ENCODE peak calls at places on chromosomes 12 and 14, in six cellular contexts. A is astrocyte of the cerebellum, B is NCI-H2081, Q is AG08395, M is MM.1S, Y is fibroblast of mammary gland. R is an unnamed sample.

GRCh38 chr14:73634333-73634833 is 10.4 kb upstream of the DNAL1 start:
- DNase-seq in A (no peak), B (peak), Q (no peak), M (no peak), Y (peak), R (peak)

GRCh38 chr12:75917083-75917482 is 114.5 kb downstream of the PHLDA1 start:
- DNase-seq in A (no peak), B (no peak), Q (no peak), M (no peak), Y (no peak), R (no peak)

GRCh38 chr12:4653257-4653656 is 4.3 kb downstream of the NDUFA9 start:
- DNase-seq in A (no peak), B (no peak), Q (no peak), M (no peak), Y (no peak), R (no peak)

GRCh38 chr14:65840786-65841185 is 428.3 kb downstream of the FUT8 start:
- DNase-seq in A (peak), B (no peak), Q (peak), M (no peak), Y (peak), R (no peak)

GRCh38 chr12:52351196-52352059 is 15.9 kb downstream of the KRT85 start:
- DNase-seq in A (no peak), B (no peak), Q (no peak), M (peak), Y (no peak), R (no peak)

GRCh38 chr12:66065623-66066022 is 64.9 kb downstream of the LLPH start:
- DNase-seq in A (peak), B (no peak), Q (no peak), M (no peak), Y (peak), R (no peak)

GRCh38 chr12:130070017-130070653 is 92.1 kb upstream of the FZD10 start:
- DNase-seq in A (no peak), B (no peak), Q (no peak), M (no peak), Y (no peak), R (no peak)

GRCh38 chr14:98173291-98173690 is 1098.7 kb downstream of the BCL11B start:
- DNase-seq in A (no peak), B (no peak), Q (no peak), M (peak), Y (no peak), R (no peak)

GRCh38 chr12:42744539-42745156 is 155.1 kb upstream of the PRICKLE1 start:
- DNase-seq in A (no peak), B (no peak), Q (peak), M (no peak), Y (peak), R (peak)

GRCh38 chr14:105066285-105067071 is 1.2 kb upstream of the GPR132 start:
- DNase-seq in A (no peak), B (no peak), Q (no peak), M (no peak), Y (no peak), R (no peak)

GRCh38 chr14:80624581-80624980 is 317.0 kb downstream of the CEP128 start:
- DNase-seq in A (no peak), B (no peak), Q (no peak), M (no peak), Y (no peak), R (no peak)

GRCh38 chr12:54622463-54623183 is 12.1 kb downstream of the LACRT start:
- DNase-seq in A (no peak), B (no peak), Q (no peak), M (peak), Y (peak), R (peak)

GRCh38 chr12:68870443-68870842 is 62.5 kb downstream of the MDM2 start:
- DNase-seq in A (no peak), B (no peak), Q (no peak), M (peak), Y (no peak), R (no peak)

GRCh38 chr12:92717202-92717601 is 14.4 kb downstream of the PLEKHG7 start:
- DNase-seq in A (no peak), B (no peak), Q (peak), M (no peak), Y (peak), R (peak)

GRCh38 chr14:49623387-49623786 is 2.8 kb downstream of the MGAT2 start:
- DNase-seq in A (no peak), B (no peak), Q (no peak), M (no peak), Y (no peak), R (no peak)

GRCh38 chr14:74937171-74937570 is 14.1 kb upstream of the RPS6KL1 start:
- DNase-seq in A (no peak), B (no peak), Q (no peak), M (no peak), Y (no peak), R (no peak)

GRCh38 chr12:30794591-30795409 is 40.0 kb upstream of the CAPRIN2 start:
- DNase-seq in A (peak), B (no peak), Q (peak), M (no peak), Y (peak), R (peak)

GRCh38 chr12:45674583-45674982 is 54.9 kb upstream of the ARID2 start:
- DNase-seq in A (peak), B (no peak), Q (peak), M (no peak), Y (peak), R (peak)

GRCh38 chr14:78746086-78746595 is 576.0 kb downstream of the NRXN3 start:
- DNase-seq in A (no peak), B (no peak), Q (no peak), M (no peak), Y (no peak), R (no peak)

GRCh38 chr12:45200497-45201043 is 15.3 kb upstream of the ANO6 start:
- DNase-seq in A (no peak), B (no peak), Q (no peak), M (no peak), Y (peak), R (no peak)

GRCh38 chr12:132344181-132344580 is 14.8 kb upstream of the GALNT9 start:
- DNase-seq in A (no peak), B (no peak), Q (no peak), M (no peak), Y (no peak), R (no peak)

GRCh38 chr12:65609359-65609771 is 214.9 kb upstream of the HMGA2 start:
- DNase-seq in A (peak), B (no peak), Q (peak), M (no peak), Y (peak), R (peak)

GRCh38 chr14:67417633-67418032 is 5.7 kb upstream of the PLEK2 start:
- DNase-seq in A (no peak), B (no peak), Q (no peak), M (no peak), Y (no peak), R (no peak)

GRCh38 chr14:99382071-99382640 is 98.5 kb downstream of the SETD3 start:
- DNase-seq in A (no peak), B (no peak), Q (no peak), M (no peak), Y (no peak), R (no peak)

GRCh38 chr12:94879542-94879941 is 124.0 kb downstream of the NDUFA12 start:
- DNase-seq in A (no peak), B (no peak), Q (no peak), M (no peak), Y (peak), R (peak)

R was measured in HT-29.